ENCODE peak calls at places on chromosomes 6 and 20, in four cellular contexts. N is endodermal cell, K is fibroblast of lung, F is omental fat pad. M is an unnamed sample.

GRCh38 chr6:36247691-36248090 is 22.2 kb upstream of the PNPLA1 start:
- DNase-seq in N (no peak), K (no peak), F (no peak), M (no peak)

GRCh38 chr20:4082406-4083102 is 67.2 kb upstream of the RNF24 start:
- DNase-seq in N (peak), K (peak), F (no peak), M (no peak)

GRCh38 chr6:7052441-7052936 is 55.3 kb upstream of the RREB1 start:
- DNase-seq in N (peak), K (peak), F (peak), M (peak)

GRCh38 chr6:11236351-11236750 is 3.9 kb upstream of the NEDD9 start:
- DNase-seq in N (no peak), K (no peak), F (no peak), M (no peak)

GRCh38 chr6:148885154-148885870 is 138.5 kb downstream of the UST start:
- DNase-seq in N (no peak), K (peak), F (no peak), M (no peak)

GRCh38 chr6:137927777-137928218 is 60.7 kb downstream of the TNFAIP3 start:
- DNase-seq in N (no peak), K (peak), F (no peak), M (no peak)

GRCh38 chr6:52253494-52253893 is 9.2 kb upstream of the IL17F start:
- DNase-seq in N (no peak), K (no peak), F (no peak), M (no peak)

GRCh38 chr6:15534970-15535369 is 127.9 kb downstream of the DTNBP1 start:
- DNase-seq in N (no peak), K (no peak), F (no peak), M (no peak)

GRCh38 chr6:35449287-35449881 is 2.8 kb upstream of the FANCE start:
- DNase-seq in N (peak), K (peak), F (no peak), M (no peak)

GRCh38 chr20:45933231-45934045 is 1.0 kb upstream of the PCIF1 start:
- DNase-seq in N (peak), K (peak), F (no peak), M (no peak)

GRCh38 chr6:18035330-18035854 is 48.0 kb upstream of the KIF13A start:
- DNase-seq in N (no peak), K (no peak), F (no peak), M (no peak)
- TF ChIP-seq CTCF in N (no peak), K (no peak), F (no peak), M (no peak)

GRCh38 chr20:44800398-44801046 is 9.8 kb downstream of the RIMS4 start:
- DNase-seq in N (peak), K (no peak), F (no peak), M (no peak)
- TF ChIP-seq CTCF in N (peak), K (peak), F (no peak), M (no peak)

DNA sequence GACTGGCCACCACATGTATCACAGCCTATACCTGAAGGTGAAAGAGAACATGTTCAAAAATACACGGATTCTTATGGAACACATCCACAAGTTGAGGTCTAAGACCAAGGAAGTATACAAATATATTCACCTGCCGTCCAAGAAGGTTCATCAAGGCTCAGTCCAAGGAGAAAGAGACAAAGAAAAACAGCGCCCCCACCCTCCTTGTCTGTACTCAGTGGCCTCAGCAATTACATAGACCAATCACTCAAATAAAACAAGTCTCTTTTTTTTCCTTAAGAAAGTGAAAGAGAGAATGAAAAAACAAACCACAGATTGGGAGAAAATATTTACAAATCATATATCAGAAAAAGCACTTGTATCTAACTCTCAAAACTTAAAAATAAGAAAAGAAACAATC is 19.5 kb downstream of the CPXM1 start:
- DNase-seq in N (no peak), K (no peak), F (no peak), M (no peak)
- TF ChIP-seq CTCF in N (peak), K (no peak), F (no peak), M (no peak)

DNA sequence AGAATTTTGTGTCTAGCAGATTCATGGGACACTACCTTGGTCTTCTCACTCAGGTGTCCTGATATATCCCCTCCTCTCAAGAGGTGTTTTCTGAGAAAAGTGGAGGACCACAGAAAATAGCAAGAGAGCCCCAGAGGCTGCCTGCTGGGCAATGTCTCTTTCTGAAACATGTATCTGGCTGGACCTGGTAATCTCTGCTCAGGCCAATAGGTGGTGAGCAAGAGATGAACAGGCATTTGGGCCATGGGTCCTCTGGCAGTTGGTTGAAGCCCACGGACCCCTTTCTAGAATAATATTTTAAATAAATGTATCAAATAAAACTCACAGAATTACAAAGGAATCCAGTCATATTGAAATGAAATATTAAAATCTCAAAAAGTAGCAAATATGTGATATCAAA is 8.8 kb upstream of the THBD start:
- DNase-seq in N (no peak), K (no peak), F (no peak), M (no peak)
- TF ChIP-seq CTCF in N (peak), K (peak), F (no peak), M (no peak)

DNA sequence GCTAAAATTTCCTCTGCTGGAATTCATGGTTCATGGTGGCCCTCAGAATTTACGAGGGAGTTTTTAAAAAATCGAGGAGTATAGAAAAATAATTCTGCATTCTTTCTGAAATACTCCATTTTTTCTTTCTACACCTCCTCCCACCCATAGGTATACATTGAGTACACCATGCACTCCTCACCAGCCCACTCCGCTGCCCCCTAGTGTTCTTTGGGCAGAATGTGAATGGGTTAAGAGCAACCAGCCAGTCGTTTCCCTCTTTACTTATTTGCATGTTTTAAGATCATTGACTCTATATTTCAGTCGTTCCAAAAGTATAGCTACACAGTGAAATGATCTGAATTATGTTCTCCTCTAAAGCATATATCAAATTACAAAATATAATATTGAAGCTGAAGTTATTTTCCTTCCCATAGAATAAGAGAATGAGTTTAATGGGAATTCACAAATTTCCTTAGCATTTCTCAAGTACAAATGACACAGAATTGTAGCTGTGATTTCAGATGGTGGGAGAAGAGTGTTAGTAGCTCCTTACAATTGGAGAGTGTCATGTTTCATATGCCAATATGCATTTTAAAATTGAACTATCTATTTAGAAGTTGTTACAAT is 977.7 kb upstream of the SLC35B3 start:
- DNase-seq in N (peak), K (peak), F (no peak), M (no peak)
- TF ChIP-seq CTCF in N (peak), K (peak), F (no peak), M (no peak)

GRCh38 chr20:21968486-21968885 is 263.0 kb downstream of the PAX1 start:
- DNase-seq in N (no peak), K (no peak), F (no peak), M (no peak)
- TF ChIP-seq CTCF in N (peak), K (no peak), F (no peak), M (no peak)

GRCh38 chr6:131917763-131918649 is 33.2 kb downstream of the CCN2 start:
- DNase-seq in N (peak), K (no peak), F (no peak), M (no peak)
- TF ChIP-seq CTCF in N (no peak), K (no peak), F (no peak), M (no peak)